ENCODE peak calls at places on chromosomes 13 and 19, in nine cellular contexts. H, A, O, S, V, K, R, Z and F are unnamed samples.

GRCh38 chr13:57748096-57748495 is 116.6 kb downstream of the PCDH17 start:
- DNase-seq in H (no peak), A (no peak), O (no peak), S (no peak), V (peak; percentile 64), K (no peak), R (no peak), Z (no peak), F (no peak)

GRCh38 chr13:30829145-30829544 is 76.9 kb upstream of the MEDAG start:
- DNase-seq in H (no peak), A (no peak), O (no peak), S (no peak), V (peak; percentile 94), K (no peak), R (no peak), Z (no peak), F (peak; percentile 90)

GRCh38 chr13:112699318-112699918 is 9.6 kb downstream of the ATP11A start:
- DNase-seq in H (no peak), A (peak; percentile 4), O (no peak), S (peak; percentile 39), V (no peak), K (no peak), R (no peak), Z (peak; percentile 56), F (no peak)

GRCh38 chr13:113555141-113555540 is 29.4 kb upstream of the TFDP1 start:
- DNase-seq in H (no peak), A (no peak), O (no peak), S (peak; percentile 8), V (no peak), K (peak; percentile 47), R (no peak), Z (no peak), F (peak; percentile 33)

GRCh38 chr13:46345400-46345799 is 41.7 kb downstream of the RUBCNL start:
- DNase-seq in H (no peak), A (no peak), O (no peak), S (no peak), V (peak; percentile 30), K (peak; percentile 34), R (no peak), Z (no peak), F (no peak)

GRCh38 chr19:9054768-9055167 is 32.1 kb upstream of the OR1M1 start:
- DNase-seq in H (no peak), A (no peak), O (no peak), S (no peak), V (no peak), K (no peak), R (no peak), Z (no peak), F (no peak)

GRCh38 chr13:75986818-75987217 is 350.7 kb downstream of the LMO7 start:
- DNase-seq in H (no peak), A (no peak), O (no peak), S (no peak), V (no peak), K (no peak), R (no peak), Z (no peak), F (no peak)

GRCh38 chr19:31387662-31388175 is 38.5 kb upstream of the TSHZ3 start:
- DNase-seq in H (no peak), A (no peak), O (no peak), S (no peak), V (no peak), K (no peak), R (no peak), Z (no peak), F (no peak)

GRCh38 chr13:109939105-109939504 is 152.7 kb upstream of the IRS2 start:
- DNase-seq in H (no peak), A (no peak), O (no peak), S (no peak), V (no peak), K (no peak), R (no peak), Z (no peak), F (no peak)

GRCh38 chr19:28556371-28556770 is 656.6 kb downstream of the UQCRFS1 start:
- DNase-seq in H (no peak), A (no peak), O (no peak), S (no peak), V (no peak), K (no peak), R (no peak), Z (no peak), F (no peak)

GRCh38 chr13:22736084-22736767 is 444.6 kb upstream of the SGCG start:
- DNase-seq in H (no peak), A (no peak), O (no peak), S (no peak), V (no peak), K (no peak), R (no peak), Z (no peak), F (no peak)

GRCh38 chr13:35388456-35388855 is 88.0 kb downstream of the MAB21L1 start:
- DNase-seq in H (no peak), A (no peak), O (no peak), S (no peak), V (no peak), K (no peak), R (no peak), Z (no peak), F (no peak)

GRCh38 chr13:113746143-113746525 is 12.9 kb upstream of the TMEM255B start:
- DNase-seq in H (no peak), A (no peak), O (no peak), S (no peak), V (no peak), K (no peak), R (no peak), Z (no peak), F (no peak)

GRCh38 chr13:36839281-36839680 is 20.3 kb downstream of the RFXAP start:
- DNase-seq in H (no peak), A (no peak), O (no peak), S (no peak), V (no peak), K (no peak), R (no peak), Z (no peak), F (no peak)

GRCh38 chr13:53141336-53141735 is 112.7 kb downstream of the OLFM4 start:
- DNase-seq in H (no peak), A (no peak), O (no peak), S (no peak), V (no peak), K (no peak), R (no peak), Z (no peak), F (no peak)

GRCh38 chr13:53138369-53139036 is 109.9 kb downstream of the OLFM4 start:
- DNase-seq in H (no peak), A (peak; percentile 61), O (no peak), S (peak; percentile 79), V (no peak), K (no peak), R (peak; percentile 36), Z (no peak), F (no peak)

GRCh38 chr13:53144826-53145225 is 116.2 kb downstream of the OLFM4 start:
- DNase-seq in H (no peak), A (no peak), O (no peak), S (no peak), V (no peak), K (no peak), R (no peak), Z (no peak), F (no peak)

GRCh38 chr13:53142301-53142700 is 113.7 kb downstream of the OLFM4 start:
- DNase-seq in H (no peak), A (no peak), O (no peak), S (no peak), V (peak; percentile 23), K (no peak), R (no peak), Z (no peak), F (no peak)

GRCh38 chr13:53143757-53144320 is 115.2 kb downstream of the OLFM4 start:
- DNase-seq in H (no peak), A (no peak), O (no peak), S (no peak), V (no peak), K (no peak), R (no peak), Z (no peak), F (no peak)
- H3K36me3 ChIP-seq in H (no peaks in the 10 kb centered on the region), A (no peaks in the 10 kb centered on the region), O (no peaks in the 10 kb centered on the region), S (no peaks in the 10 kb centered on the region), V (no peaks in the 10 kb centered on the region), K (no peaks in the 10 kb centered on the region), R (no peaks in the 10 kb centered on the region), Z (no peaks in the 10 kb centered on the region), F (no peaks in the 10 kb centered on the region)

GRCh38 chr19:18386543-18387251 is 739 bp downstream of the GDF15 start:
- DNase-seq in H (no peak), A (peak; percentile 67), O (no peak), S (no peak), V (no peak), K (no peak), R (no peak), Z (no peak), F (no peak)
- H3K4me1 ChIP-seq in H (peaks cover 9% of the 10 kb centered on the region), A (peaks cover 9% of the 10 kb centered on the region), O (peaks cover 68% of the 10 kb centered on the region), S (peaks cover 8% of the 10 kb centered on the region), V (peaks cover 5% of the 10 kb centered on the region), K (no peaks in the 10 kb centered on the region), R (peaks cover 34% of the 10 kb centered on the region), Z (no peaks in the 10 kb centered on the region), F (peaks cover 14% of the 10 kb centered on the region)

GRCh38 chr19:2246014-2246620 is 3.0 kb upstream of the AMH start:
- DNase-seq in H (no peak), A (no peak), O (no peak), S (no peak), V (no peak), K (no peak), R (no peak), Z (no peak), F (no peak)
- H3K36me3 ChIP-seq in H (peaks cover 59% of the 10 kb centered on the region), A (peaks cover 50% of the 10 kb centered on the region), O (peaks cover 69% of the 10 kb centered on the region), S (peaks cover 47% of the 10 kb centered on the region), V (peaks cover 37% of the 10 kb centered on the region), K (peaks cover 56% of the 10 kb centered on the region), R (peaks cover 54% of the 10 kb centered on the region), Z (peaks cover 17% of the 10 kb centered on the region), F (peaks cover 65% of the 10 kb centered on the region)

GRCh38 chr19:50565984-50566903 is 2.0 kb downstream of the LRRC4B start:
- DNase-seq in H (no peak), A (no peak), O (no peak), S (no peak), V (no peak), K (no peak), R (no peak), Z (no peak), F (no peak)

GRCh38 chr19:50567052-50567841 is 988 bp downstream of the LRRC4B start:
- DNase-seq in H (no peak), A (no peak), O (no peak), S (no peak), V (no peak), K (no peak), R (no peak), Z (no peak), F (no peak)

GRCh38 chr19:50568321-50569022 is at the start of gene LRRC4B:
- DNase-seq in H (no peak), A (no peak), O (no peak), S (no peak), V (no peak), K (no peak), R (no peak), Z (no peak), F (no peak)

GRCh38 chr19:50569023-50569697 is 925 bp upstream of the LRRC4B start:
- DNase-seq in H (no peak), A (no peak), O (no peak), S (no peak), V (no peak), K (no peak), R (no peak), Z (no peak), F (no peak)

DNA sequence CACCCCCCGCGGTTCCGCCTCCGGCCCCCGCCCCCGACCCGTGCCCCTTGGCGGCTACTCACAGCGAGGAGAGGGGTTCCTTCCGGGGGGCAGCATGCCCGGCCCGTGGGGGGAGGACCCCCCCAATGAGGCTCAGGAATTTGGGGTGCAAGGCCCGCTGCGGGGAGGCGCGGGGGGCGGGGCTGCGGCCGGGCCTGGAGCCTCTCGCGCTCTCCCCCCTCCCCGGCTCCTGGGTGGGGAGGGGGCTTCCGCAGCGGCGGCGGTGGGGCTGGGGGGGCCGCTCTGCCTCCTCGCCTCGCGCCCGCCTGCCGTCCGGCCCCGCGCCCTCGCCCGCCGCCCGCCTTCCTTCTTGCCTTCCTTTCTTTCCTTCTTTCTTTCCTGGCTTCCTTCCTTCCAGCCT is 353 bp downstream of the LRRC4B start:
- DNase-seq in H (no peak), A (no peak), O (no peak), S (no peak), V (no peak), K (no peak), R (no peak), Z (no peak), F (no peak)
- H3K4me1 ChIP-seq in H (peaks cover 20% of the 10 kb centered on the region), A (peaks cover 6% of the 10 kb centered on the region), O (no peaks in the 10 kb centered on the region), S (no peaks in the 10 kb centered on the region), V (no peaks in the 10 kb centered on the region), K (no peaks in the 10 kb centered on the region), R (peaks cover 6% of the 10 kb centered on the region), Z (no peaks in the 10 kb centered on the region), F (no peaks in the 10 kb centered on the region)